ENCODE peak calls at places on chromosomes 7 and 10, in ten cellular contexts. R is heart right ventricle; Z is body of pancreas; C is psoas muscle; W is CD8-positive, alpha-beta memory T cell; H is left ventricle myocardium inferior; V is prostate gland; X is uterus; J is MM.1S; M is colonic mucosa. P is an unnamed sample.

GRCh38 chr7:104328970-104329825 is 795 bp downstream of the LHFPL3 start:
- DNase-seq in R (no peak), Z (no peak), C (no peak), W (no peak), H (no peak), V (no peak), X (no peak), J (no peak), M (no peak), P (no peak)

GRCh38 chr7:26636808-26637207 is 227.6 kb downstream of the SKAP2 start:
- DNase-seq in R (no peak), Z (no peak), C (no peak), W (no peak), H (no peak), V (no peak), X (no peak), J (no peak), M (no peak), P (no peak)

GRCh38 chr10:557792-558328 is 131.6 kb downstream of the DIP2C start:
- DNase-seq in R (no peak), Z (no peak), C (no peak), W (no peak), H (no peak), V (no peak), X (no peak), J (no peak), M (no peak), P (no peak)

GRCh38 chr7:121440857-121441503 is 44.9 kb upstream of the FAM3C start:
- DNase-seq in R (no peak), Z (peak), C (peak), W (no peak), H (peak), V (no peak), X (no peak), J (peak), M (no peak), P (no peak)

GRCh38 chr10:87675396-87676376 is 16.0 kb downstream of the PAPSS2 start:
- DNase-seq in R (no peak), Z (no peak), C (no peak), W (no peak), H (no peak), V (no peak), X (no peak), J (no peak), M (no peak), P (no peak)

GRCh38 chr10:3090914-3091313 is 23.6 kb downstream of the PFKP start:
- DNase-seq in R (peak), Z (peak), C (no peak), W (no peak), H (peak), V (peak), X (peak), J (no peak), M (peak), P (no peak)

GRCh38 chr10:131841131-131841661 is 59.6 kb upstream of the PPP2R2D start:
- DNase-seq in R (no peak), Z (no peak), C (peak), W (no peak), H (no peak), V (no peak), X (peak), J (no peak), M (no peak), P (no peak)

GRCh38 chr10:30357806-30358205 is 8.7 kb upstream of the MTPAP start:
- DNase-seq in R (no peak), Z (no peak), C (no peak), W (no peak), H (no peak), V (no peak), X (no peak), J (no peak), M (no peak), P (no peak)

GRCh38 chr10:10848488-10849111 is 169.1 kb upstream of the CELF2 start:
- DNase-seq in R (no peak), Z (no peak), C (no peak), W (no peak), H (no peak), V (no peak), X (no peak), J (no peak), M (no peak), P (no peak)

GRCh38 chr7:46744957-46745699 is 824.1 kb upstream of the IGFBP3 start:
- DNase-seq in R (no peak), Z (no peak), C (no peak), W (no peak), H (no peak), V (no peak), X (no peak), J (no peak), M (no peak), P (no peak)

GRCh38 chr10:17733620-17734019 is 18.4 kb upstream of the TMEM236 start:
- DNase-seq in R (no peak), Z (no peak), C (no peak), W (no peak), H (no peak), V (peak), X (no peak), J (no peak), M (no peak), P (no peak)

GRCh38 chr10:72387187-72387586 is 32.5 kb upstream of the DNAJB12 start:
- DNase-seq in R (no peak), Z (no peak), C (no peak), W (no peak), H (no peak), V (no peak), X (no peak), J (no peak), M (no peak), P (no peak)

GRCh38 chr7:151057038-151057736 is 510 bp downstream of the CDK5 start:
- DNase-seq in R (no peak), Z (no peak), C (no peak), W (no peak), H (no peak), V (no peak), X (no peak), J (no peak), M (no peak), P (no peak)

GRCh38 chr10:72736176-72736795 is 44.3 kb downstream of the MCU start:
- DNase-seq in R (no peak), Z (no peak), C (no peak), W (no peak), H (no peak), V (no peak), X (no peak), J (no peak), M (no peak), P (no peak)

GRCh38 chr10:95860486-95861040 is 47.2 kb upstream of the CC2D2B start:
- DNase-seq in R (no peak), Z (no peak), C (no peak), W (no peak), H (no peak), V (no peak), X (no peak), J (no peak), M (no peak), P (no peak)

GRCh38 chr7:88546808-88547207 is 212.7 kb upstream of the ZNF804B start:
- DNase-seq in R (no peak), Z (peak), C (no peak), W (peak), H (no peak), V (peak), X (no peak), J (peak), M (peak), P (peak)

GRCh38 chr10:34628174-34628802 is 186.8 kb downstream of the PARD3 start:
- DNase-seq in R (peak), Z (peak), C (peak), W (no peak), H (peak), V (no peak), X (peak), J (no peak), M (peak), P (no peak)

GRCh38 chr7:16271990-16272665 is 149.2 kb downstream of the CRPPA start:
- DNase-seq in R (no peak), Z (no peak), C (no peak), W (no peak), H (no peak), V (no peak), X (no peak), J (no peak), M (no peak), P (no peak)

GRCh38 chr7:106062006-106062405 is 50.1 kb downstream of the SYPL1 start:
- DNase-seq in R (no peak), Z (no peak), C (no peak), W (no peak), H (no peak), V (no peak), X (no peak), J (no peak), M (peak), P (no peak)

GRCh38 chr10:75508814-75509306 is 77.4 kb downstream of the LRMDA start:
- DNase-seq in R (no peak), Z (no peak), C (no peak), W (no peak), H (no peak), V (no peak), X (peak), J (no peak), M (no peak), P (no peak)

GRCh38 chr7:42137941-42138340 is 99.1 kb downstream of the GLI3 start:
- DNase-seq in R (no peak), Z (no peak), C (no peak), W (no peak), H (no peak), V (no peak), X (no peak), J (no peak), M (no peak), P (no peak)

GRCh38 chr10:117476716-117477115 is 65.8 kb upstream of the EMX2 start:
- DNase-seq in R (no peak), Z (no peak), C (peak), W (no peak), H (no peak), V (no peak), X (peak), J (no peak), M (no peak), P (no peak)

GRCh38 chr10:62076872-62077271 is 175.4 kb downstream of the ARID5B start:
- DNase-seq in R (no peak), Z (no peak), C (no peak), W (peak), H (no peak), V (no peak), X (no peak), J (no peak), M (no peak), P (no peak)

GRCh38 chr7:154928136-154929005 is 74.6 kb downstream of the PAXIP1 start:
- DNase-seq in R (no peak), Z (peak), C (no peak), W (peak), H (no peak), V (peak), X (peak), J (peak), M (peak), P (peak)

GRCh38 chr10:3107426-3107961 is 40.1 kb downstream of the PFKP start:
- DNase-seq in R (peak), Z (peak), C (peak), W (no peak), H (peak), V (peak), X (peak), J (no peak), M (no peak), P (no peak)

GRCh38 chr7:39592586-39592985 is 26.4 kb downstream of the YAE1 start:
- DNase-seq in R (no peak), Z (no peak), C (no peak), W (no peak), H (no peak), V (no peak), X (no peak), J (no peak), M (no peak), P (no peak)

GRCh38 chr10:14371616-14372015 is 40.9 kb upstream of the FRMD4A start:
- DNase-seq in R (no peak), Z (no peak), C (no peak), W (no peak), H (no peak), V (no peak), X (no peak), J (no peak), M (no peak), P (no peak)

GRCh38 chr7:101681170-101682007 is 52.3 kb upstream of the MYL10 start:
- DNase-seq in R (peak), Z (peak), C (peak), W (no peak), H (peak), V (peak), X (peak), J (no peak), M (no peak), P (no peak)
- H3K4me3 ChIP-seq in R (no peak), Z (no peak), C (no peak), W (no peak), H (no peak), V (no peak), X (no peak), J (no peak), M (no peak), P (no peak)

DNA sequence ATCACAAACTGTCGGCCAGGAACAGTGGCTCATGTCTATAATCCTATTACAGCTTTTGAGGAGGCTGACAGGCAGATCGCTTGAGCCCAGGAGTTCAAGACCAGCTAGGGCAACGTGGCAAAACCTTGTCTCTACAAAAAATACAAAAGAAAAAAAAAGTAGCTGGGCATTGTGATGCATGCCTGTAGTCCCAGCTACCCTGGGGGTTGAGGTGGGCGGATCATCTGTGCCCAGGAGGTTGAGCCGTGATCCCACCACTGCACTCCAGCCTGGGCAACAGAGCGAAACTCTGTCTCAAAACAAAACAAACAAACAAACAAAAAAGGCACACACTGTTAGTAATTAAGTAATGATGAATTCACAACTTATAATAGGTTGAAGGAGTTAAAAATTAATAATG is 441.5 kb upstream of the PCDH15 start:
- DNase-seq in R (no peak), Z (no peak), C (no peak), W (no peak), H (no peak), V (no peak), X (no peak), J (no peak), M (no peak), P (no peak)
- H3K27ac ChIP-seq in R (no peak), Z (no peak), C (no peak), W (no peak), H (no peak), V (no peak), X (no peak), J (no peak), M (no peak), P (no peak)

DNA sequence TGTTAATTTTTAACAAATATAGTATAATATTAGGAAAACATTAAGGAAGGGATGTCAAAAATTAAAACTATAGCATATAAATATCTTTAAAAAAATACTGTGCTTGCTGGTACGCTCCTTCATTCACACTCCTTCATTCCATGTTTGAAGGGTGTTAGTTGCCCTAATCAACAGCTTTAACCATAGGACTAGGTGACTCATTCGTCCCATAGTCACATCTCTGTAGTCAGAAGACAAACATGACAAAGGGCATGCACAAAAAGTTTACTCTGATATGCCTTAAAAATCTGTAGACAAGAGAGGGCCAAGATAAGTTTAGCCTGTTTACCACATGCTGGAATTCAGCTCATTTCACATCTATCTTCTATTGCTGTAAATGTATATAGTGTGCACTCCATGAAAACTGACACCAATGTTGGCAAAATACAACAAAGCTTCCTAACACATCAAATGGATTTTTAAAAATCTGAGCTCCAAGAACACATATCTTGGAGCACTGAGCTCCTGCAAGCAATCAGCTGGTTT is 628 bp downstream of the FAM13C start:
- DNase-seq in R (no peak), Z (no peak), C (no peak), W (no peak), H (no peak), V (no peak), X (no peak), J (no peak), M (no peak), P (no peak)
- H3K4me3 ChIP-seq in R (peak), Z (no peak), C (peak), W (no peak), H (peak), V (peak), X (peak), J (peak), M (peak), P (no peak)

GRCh38 chr7:129864042-129864441 is 88.7 kb downstream of the UBE2H start:
- DNase-seq in R (no peak), Z (peak), C (no peak), W (no peak), H (no peak), V (peak), X (peak), J (no peak), M (no peak), P (no peak)

GRCh38 chr7:129859188-129859587 is 93.6 kb downstream of the UBE2H start:
- DNase-seq in R (no peak), Z (no peak), C (no peak), W (no peak), H (no peak), V (no peak), X (no peak), J (no peak), M (no peak), P (no peak)

GRCh38 chr7:129865932-129866214 is 86.9 kb downstream of the UBE2H start:
- DNase-seq in R (no peak), Z (no peak), C (no peak), W (no peak), H (no peak), V (no peak), X (no peak), J (no peak), M (no peak), P (no peak)

GRCh38 chr7:129865093-129865931 is 87.4 kb downstream of the UBE2H start:
- DNase-seq in R (no peak), Z (no peak), C (no peak), W (no peak), H (no peak), V (no peak), X (no peak), J (no peak), M (no peak), P (no peak)

DNA sequence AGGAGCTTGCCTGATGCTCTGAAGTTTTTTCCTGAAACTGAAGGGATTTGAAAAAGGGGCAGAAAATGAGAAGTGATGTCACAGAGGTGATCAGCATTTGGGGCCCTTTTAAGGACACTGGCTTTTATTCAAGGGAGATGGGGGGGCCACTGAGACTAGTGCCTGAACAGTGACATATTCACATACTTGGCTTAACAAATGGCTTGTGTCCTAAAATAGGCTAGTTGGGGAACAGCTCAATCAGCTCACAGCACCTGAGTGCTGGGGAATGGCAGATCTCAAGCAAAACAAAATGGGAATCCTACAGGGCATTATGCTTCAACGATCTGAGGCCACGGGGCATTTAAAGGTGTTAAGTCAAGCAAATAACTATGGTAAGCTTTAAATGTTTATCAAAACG is 90.1 kb downstream of the UBE2H start:
- DNase-seq in R (no peak), Z (no peak), C (no peak), W (no peak), H (no peak), V (no peak), X (no peak), J (no peak), M (no peak), P (no peak)
- H3K27ac ChIP-seq in R (peak), Z (peak), C (peak), W (no peak), H (peak), V (peak), X (peak), J (no peak), M (no peak), P (no peak)

DNA sequence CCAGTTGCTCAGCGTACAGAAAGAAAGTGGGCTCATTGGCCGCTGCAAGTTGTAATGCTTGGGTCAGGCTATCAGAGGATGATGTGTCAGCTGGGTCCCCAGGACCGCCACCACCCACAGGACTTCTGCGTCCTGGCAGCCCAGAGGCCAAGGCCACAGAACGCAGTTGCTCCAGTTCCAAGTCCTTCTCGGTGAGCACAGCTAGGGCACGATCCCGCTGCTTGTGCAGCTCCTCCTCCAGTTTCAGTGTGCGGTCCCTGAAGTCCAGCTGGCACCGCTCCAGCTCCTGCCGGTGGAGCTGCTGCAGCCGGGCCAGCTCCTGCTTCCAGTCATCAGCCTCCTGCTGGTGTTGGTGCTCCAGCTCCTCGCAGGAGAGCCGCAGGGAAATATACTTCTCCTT is 3.0 kb downstream of the GCC1 start:
- DNase-seq in R (peak), Z (peak), C (peak), W (no peak), H (peak), V (no peak), X (peak), J (no peak), M (no peak), P (no peak)
- H3K4me3 ChIP-seq in R (no peak), Z (no peak), C (peak), W (no peak), H (no peak), V (no peak), X (no peak), J (no peak), M (no peak), P (no peak)

P was measured in CD4-positive, CD25-positive, alpha-beta regulatory T cell.